ENCODE peak calls at places on chromosome 5, in ten cellular contexts. N is tibial artery, P is H54, E is neural progenitor cell, K is left colon, C is activated T-cell treated with anti-CD3 and anti-CD28 coated beads for 4 hours, Q is cardiac fibroblast, V is T-helper 2 cell, S is HT-29, Y is nephron progenitor cell. R is an unnamed sample.

GRCh38 chr5:7815757-7816534 is 35.0 kb downstream of the CFAP90 start:
- DNase-seq in Y (peak), Q (peak), C (peak), P (peak), V (peak), S (peak), N (peak), E (peak), K (peak), R (peak)

GRCh38 chr5:80967500-80968181 is 7.5 kb downstream of the RASGRF2 start:
- DNase-seq in C (no peak), P (peak), Q (peak), N (no peak), E (no peak), Y (no peak), S (peak), V (no peak), K (peak), R (no peak)

GRCh38 chr5:146340260-146341081 is 1.8 kb downstream of the POU4F3 start:
- DNase-seq in V (no peak), Q (peak), C (no peak), Y (peak), N (no peak), P (peak), E (peak), K (no peak), S (no peak), R (peak)

GRCh38 chr5:60295423-60295822 is 401.9 kb upstream of the PDE4D start:
- DNase-seq in S (peak), N (peak), C (no peak), Q (peak), Y (peak), K (no peak), E (peak), P (no peak), V (no peak), R (peak)

GRCh38 chr5:175711472-175712312 is 53.8 kb downstream of the HRH2 start:
- DNase-seq in P (no peak), K (no peak), C (no peak), N (peak), Y (no peak), S (no peak), Q (no peak), V (no peak), E (no peak), R (no peak)

GRCh38 chr5:52893105-52893504 is 96.0 kb upstream of the ITGA2 start:
- DNase-seq in P (no peak), V (no peak), K (no peak), S (no peak), E (no peak), C (no peak), Q (peak), Y (no peak), N (no peak), R (no peak)

GRCh38 chr5:127040779-127041520 is 10.6 kb upstream of the MARCHF3 start:
- DNase-seq in P (no peak), N (no peak), K (peak), Q (peak), V (no peak), C (no peak), E (no peak), Y (no peak), S (peak), R (no peak)

GRCh38 chr5:35920890-35921289 is 17.5 kb downstream of the CAPSL start:
- DNase-seq in E (peak), K (no peak), P (no peak), Y (peak), S (peak), C (no peak), N (no peak), Q (peak), V (no peak), R (no peak)

GRCh38 chr5:66793049-66793448 is 196.9 kb downstream of the MAST4 start:
- DNase-seq in S (no peak), C (no peak), N (no peak), Q (no peak), K (no peak), V (no peak), E (no peak), Y (no peak), P (no peak), R (no peak)

GRCh38 chr5:178769617-178770290 is 39.3 kb upstream of the ZNF354A start:
- DNase-seq in Y (no peak), S (no peak), Q (no peak), K (no peak), V (no peak), P (no peak), N (peak), E (no peak), C (no peak), R (no peak)

GRCh38 chr5:59272744-59273427 is 620.6 kb downstream of the PDE4D start:
- DNase-seq in K (no peak), V (no peak), Q (no peak), C (no peak), N (no peak), S (peak), Y (no peak), P (no peak), E (no peak), R (no peak)

GRCh38 chr5:82549263-82549662 is 271.1 kb upstream of the RPS23 start:
- DNase-seq in V (no peak), Y (no peak), P (no peak), C (no peak), S (no peak), K (no peak), E (no peak), N (no peak), Q (peak), R (no peak)

GRCh38 chr5:126354857-126355731 is 68.1 kb upstream of the GRAMD2B start:
- DNase-seq in N (no peak), P (no peak), V (no peak), Q (no peak), C (no peak), S (peak), E (no peak), K (no peak), Y (no peak), R (no peak)

GRCh38 chr5:150217874-150218692 is 28.2 kb downstream of the SLC6A7 start:
- DNase-seq in N (peak), K (peak), V (peak), Q (peak), C (peak), P (peak), E (peak), S (peak), Y (peak), R (peak)

GRCh38 chr5:138457532-138458275 is 7.6 kb upstream of the EGR1 start:
- DNase-seq in P (no peak), S (no peak), N (no peak), E (no peak), C (no peak), K (no peak), V (no peak), Q (no peak), Y (no peak), R (no peak)

GRCh38 chr5:159231167-159231566 is 21.8 kb upstream of the RNF145 start:
- DNase-seq in P (no peak), Y (no peak), C (no peak), N (no peak), Q (peak), E (no peak), S (no peak), K (no peak), V (no peak), R (peak)

GRCh38 chr5:98397081-98397480 is 376.4 kb upstream of the RGMB start:
- DNase-seq in K (no peak), N (no peak), V (no peak), S (no peak), C (no peak), Q (peak), P (no peak), E (no peak), Y (no peak), R (no peak)

GRCh38 chr5:168227973-168228615 is 63.4 kb upstream of the WWC1 start:
- DNase-seq in E (no peak), C (no peak), V (no peak), S (no peak), N (no peak), K (no peak), Y (no peak), Q (no peak), P (no peak), R (peak)

GRCh38 chr5:133295520-133295919 is 243.7 kb downstream of the HSPA4 start:
- DNase-seq in V (no peak), C (no peak), P (no peak), S (no peak), Q (peak), K (no peak), E (peak), Y (no peak), N (no peak), R (no peak)

GRCh38 chr5:78738693-78739300 is 90.2 kb upstream of the LHFPL2 start:
- DNase-seq in E (no peak), Y (no peak), N (no peak), P (no peak), K (no peak), C (no peak), S (peak), Q (no peak), V (no peak), R (no peak)